ENCODE peak calls at places on chromosome 14, in four cellular contexts. H is transverse colon, O is tibial artery, M is lung. G is an unnamed sample. For H3K9me3, the result is how much of the 10 kb centered on the place peaks cover.

GRCh38 chr14:68733086-68733621 is 59.7 kb downstream of the ZFP36L1 start:
- DNase-seq in H (no peak), O (peak), M (peak), G (no peak)

GRCh38 chr14:68535404-68536024 is 257.4 kb downstream of the ZFP36L1 start:
- DNase-seq in H (no peak), O (no peak), M (no peak), G (no peak)

GRCh38 chr14:50379563-50379962 is 17.1 kb downstream of the CDKL1 start:
- DNase-seq in H (no peak), O (no peak), M (no peak), G (no peak)

GRCh38 chr14:65223636-65224035 is 121.3 kb upstream of the MAX start:
- DNase-seq in H (no peak), O (no peak), M (no peak), G (no peak)

GRCh38 chr14:31025335-31026075 is at the start of gene AP4S1:
- DNase-seq in H (peak), O (peak), M (peak), G (no peak)

GRCh38 chr14:96303981-96304380 is 48.0 kb downstream of the BDKRB1 start:
- DNase-seq in H (no peak), O (no peak), M (no peak), G (no peak)

GRCh38 chr14:90894241-90894640 is 78.0 kb upstream of the TTC7B start:
- DNase-seq in H (no peak), O (no peak), M (no peak), G (no peak)

GRCh38 chr14:69429643-69430042 is 31.2 kb downstream of the SLC39A9 start:
- DNase-seq in H (no peak), O (no peak), M (no peak), G (no peak)

GRCh38 chr14:68285421-68286179 is 466.0 kb downstream of the RAD51B start:
- DNase-seq in H (peak), O (no peak), M (no peak), G (no peak)

GRCh38 chr14:35534130-35534883 is at the start of gene INSM2:
- DNase-seq in H (no peak), O (no peak), M (no peak), G (no peak)

GRCh38 chr14:96252323-96253052 is 3.5 kb upstream of the BDKRB1 start:
- DNase-seq in H (no peak), O (no peak), M (no peak), G (no peak)

GRCh38 chr14:32938719-32939253 is at the start of gene NPAS3:
- DNase-seq in H (no peak), O (peak), M (no peak), G (no peak)
- H3K9me3 ChIP-seq in H (under half), O (under half), M (under half), G (under half)

DNA sequence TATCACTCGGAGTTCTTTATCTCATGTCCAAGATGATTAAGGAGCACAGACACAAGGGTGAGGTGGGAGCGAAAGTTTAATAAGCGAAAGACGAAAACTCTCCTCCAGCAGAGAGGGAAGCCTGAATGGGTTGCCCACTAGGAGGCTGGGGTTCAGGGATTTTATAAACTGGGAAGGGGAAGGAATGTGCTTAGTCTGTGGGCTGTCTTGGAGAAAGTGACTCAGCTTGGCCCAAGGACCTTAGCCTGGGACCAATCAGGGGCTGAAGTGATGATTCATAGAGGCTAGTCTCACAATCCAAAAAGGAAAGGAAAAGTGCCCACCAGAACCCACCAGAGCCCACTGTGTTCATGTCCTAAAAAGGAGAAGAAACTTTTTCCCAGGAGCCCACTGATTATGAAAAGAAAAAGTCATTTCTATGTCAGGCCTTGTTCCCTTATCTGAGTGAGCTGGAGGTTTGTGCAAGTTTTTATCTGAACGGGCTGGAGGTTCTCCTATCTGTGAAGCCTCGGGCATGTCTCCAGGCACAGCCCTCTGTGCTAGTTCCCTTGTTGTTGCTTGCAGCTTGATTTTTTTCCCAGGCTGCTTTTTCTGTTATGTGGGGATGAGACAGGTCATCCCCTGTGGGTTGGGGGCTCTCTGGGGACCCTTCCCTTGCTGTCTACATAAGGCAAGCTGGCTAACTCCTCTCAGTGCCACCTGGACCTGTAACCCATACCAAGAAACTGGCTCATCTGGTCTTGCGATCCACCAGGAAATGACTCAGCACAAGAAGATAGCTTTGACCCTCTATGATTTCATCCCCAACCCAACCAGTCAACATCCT is 8.3 kb upstream of the GOLGA5 start:
- DNase-seq in H (no peak), O (no peak), M (no peak), G (no peak)
- H3K4me3 ChIP-seq in H (no peak), O (no peak), M (no peak), G (no peak)

GRCh38 chr14:94575730-94576585 is 5.3 kb upstream of the SERPINA5 start:
- DNase-seq in H (no peak), O (peak), M (no peak), G (no peak)
- TF ChIP-seq CTCF in H (no peak), O (no peak), M (no peak), G (no peak)

GRCh38 chr14:105909046-105909827 is 382.9 kb downstream of the TMEM121 start:
- DNase-seq in H (no peak), O (no peak), M (no peak), G (no peak)
- H3K9me3 ChIP-seq in H (under half), O (under half), M (under half), G (under half)

GRCh38 chr14:55383039-55383438 is 28.6 kb downstream of the ATG14 start:
- DNase-seq in H (no peak), O (peak), M (no peak), G (no peak)
- H3K4me3 ChIP-seq in H (no peak), O (peak), M (no peak), G (no peak)

DNA sequence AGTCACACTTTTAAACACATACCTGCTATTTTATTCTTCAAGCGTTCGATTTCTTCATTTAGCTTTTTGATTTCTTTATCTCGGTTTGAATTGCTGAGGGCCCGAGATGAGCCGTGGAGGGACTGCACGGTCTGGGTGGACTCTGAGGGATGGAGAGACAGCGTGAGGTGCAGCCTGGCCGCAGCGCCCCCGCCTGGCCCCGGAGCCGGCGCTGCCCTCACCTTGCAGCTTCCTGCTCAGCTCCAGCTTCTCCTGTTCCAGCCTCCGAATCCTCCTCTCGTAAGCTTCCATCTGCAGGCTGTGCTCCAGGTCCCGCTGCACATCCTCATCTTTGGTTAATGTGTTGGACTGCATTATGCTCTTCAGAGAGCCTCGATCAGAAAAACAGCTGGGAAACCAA is 53.2 kb downstream of the AMN start:
- DNase-seq in H (no peak), O (no peak), M (no peak), G (no peak)
- TF ChIP-seq CTCF in H (no peak), O (no peak), M (no peak), G (no peak)

G was measured in esophagus squamous epithelium.